ENCODE peak calls at places on chromosomes 12 and 14, in ten cellular contexts. One of them, this sample, is unnamed.

GRCh38 chr14:69582829-69583228 is 8.2 kb upstream of the CCDC177 start:
- DNase-seq in GM13976: no peak
- DNase-seq in mucosa of descending colon: no peak
- DNase-seq in NCI-H1092: no peak
- DNase-seq in CD8-positive, alpha-beta memory T cell: no peak
- DNase-seq in Calu3: no peak
- DNase-seq in sigmoid colon: no peak
- DNase-seq in astrocyte of the cerebellum: no peak
- DNase-seq in stimulated activated CD4-positive, alpha-beta T cell treated with anti-CD3 and anti-CD28 coated beads, Interleukin-15, amount 100 ng/mL, for 1 hour: no peak
- DNase-seq in NCI-H82: no peak
- DNase-seq in this sample: no peak

GRCh38 chr12:66241061-66242043 is 52.3 kb downstream of the IRAK3 start:
- DNase-seq in sigmoid colon: no peak
- DNase-seq in CD8-positive, alpha-beta memory T cell: no peak
- DNase-seq in GM13976: no peak
- DNase-seq in stimulated activated CD4-positive, alpha-beta T cell treated with anti-CD3 and anti-CD28 coated beads, Interleukin-15, amount 100 ng/mL, for 1 hour: no peak
- DNase-seq in astrocyte of the cerebellum: peak; percentile 76
- DNase-seq in mucosa of descending colon: no peak
- DNase-seq in Calu3: no peak
- DNase-seq in NCI-H82: no peak
- DNase-seq in NCI-H1092: no peak
- DNase-seq in this sample: no peak

GRCh38 chr14:61472025-61472672 is 150.8 kb downstream of the PRKCH start:
- DNase-seq in CD8-positive, alpha-beta memory T cell: peak; percentile 21
- DNase-seq in sigmoid colon: no peak
- DNase-seq in mucosa of descending colon: no peak
- DNase-seq in astrocyte of the cerebellum: peak; percentile 96
- DNase-seq in NCI-H82: no peak
- DNase-seq in NCI-H1092: peak; percentile 33
- DNase-seq in Calu3: peak; percentile 29
- DNase-seq in stimulated activated CD4-positive, alpha-beta T cell treated with anti-CD3 and anti-CD28 coated beads, Interleukin-15, amount 100 ng/mL, for 1 hour: no peak
- DNase-seq in GM13976: no peak
- DNase-seq in this sample: peak; percentile 22

GRCh38 chr12:88420460-88420859 is 159.8 kb downstream of the KITLG start:
- DNase-seq in stimulated activated CD4-positive, alpha-beta T cell treated with anti-CD3 and anti-CD28 coated beads, Interleukin-15, amount 100 ng/mL, for 1 hour: no peak
- DNase-seq in sigmoid colon: no peak
- DNase-seq in CD8-positive, alpha-beta memory T cell: no peak
- DNase-seq in NCI-H1092: no peak
- DNase-seq in astrocyte of the cerebellum: peak; percentile 78
- DNase-seq in NCI-H82: no peak
- DNase-seq in GM13976: no peak
- DNase-seq in Calu3: no peak
- DNase-seq in mucosa of descending colon: no peak
- DNase-seq in this sample: no peak

GRCh38 chr12:104423809-104424208 is 32.9 kb upstream of the CHST11 start:
- DNase-seq in Calu3: no peak
- DNase-seq in stimulated activated CD4-positive, alpha-beta T cell treated with anti-CD3 and anti-CD28 coated beads, Interleukin-15, amount 100 ng/mL, for 1 hour: no peak
- DNase-seq in GM13976: no peak
- DNase-seq in NCI-H1092: no peak
- DNase-seq in mucosa of descending colon: no peak
- DNase-seq in astrocyte of the cerebellum: no peak
- DNase-seq in NCI-H82: no peak
- DNase-seq in sigmoid colon: peak; percentile 1
- DNase-seq in CD8-positive, alpha-beta memory T cell: no peak
- DNase-seq in this sample: no peak

GRCh38 chr12:42166501-42166900 is 21.8 kb upstream of the GXYLT1 start:
- DNase-seq in stimulated activated CD4-positive, alpha-beta T cell treated with anti-CD3 and anti-CD28 coated beads, Interleukin-15, amount 100 ng/mL, for 1 hour: no peak
- DNase-seq in astrocyte of the cerebellum: no peak
- DNase-seq in CD8-positive, alpha-beta memory T cell: no peak
- DNase-seq in NCI-H1092: no peak
- DNase-seq in NCI-H82: no peak
- DNase-seq in GM13976: no peak
- DNase-seq in sigmoid colon: no peak
- DNase-seq in mucosa of descending colon: no peak
- DNase-seq in Calu3: no peak
- DNase-seq in this sample: no peak

GRCh38 chr12:120914794-120915193 is 10.6 kb upstream of the SPPL3 start:
- DNase-seq in CD8-positive, alpha-beta memory T cell: no peak
- DNase-seq in NCI-H1092: no peak
- DNase-seq in stimulated activated CD4-positive, alpha-beta T cell treated with anti-CD3 and anti-CD28 coated beads, Interleukin-15, amount 100 ng/mL, for 1 hour: no peak
- DNase-seq in GM13976: no peak
- DNase-seq in mucosa of descending colon: no peak
- DNase-seq in sigmoid colon: no peak
- DNase-seq in astrocyte of the cerebellum: no peak
- DNase-seq in Calu3: no peak
- DNase-seq in NCI-H82: no peak
- DNase-seq in this sample: no peak

GRCh38 chr14:21486640-21487087 is 9.7 kb downstream of the TOX4 start:
- DNase-seq in astrocyte of the cerebellum: peak; percentile 59
- DNase-seq in NCI-H1092: no peak
- DNase-seq in mucosa of descending colon: no peak
- DNase-seq in sigmoid colon: no peak
- DNase-seq in stimulated activated CD4-positive, alpha-beta T cell treated with anti-CD3 and anti-CD28 coated beads, Interleukin-15, amount 100 ng/mL, for 1 hour: no peak
- DNase-seq in GM13976: no peak
- DNase-seq in CD8-positive, alpha-beta memory T cell: no peak
- DNase-seq in Calu3: no peak
- DNase-seq in NCI-H82: no peak
- DNase-seq in this sample: no peak

GRCh38 chr14:96166475-96167223 is 38.0 kb upstream of the BDKRB2 start:
- DNase-seq in astrocyte of the cerebellum: no peak
- DNase-seq in GM13976: no peak
- DNase-seq in NCI-H82: no peak
- DNase-seq in stimulated activated CD4-positive, alpha-beta T cell treated with anti-CD3 and anti-CD28 coated beads, Interleukin-15, amount 100 ng/mL, for 1 hour: no peak
- DNase-seq in mucosa of descending colon: no peak
- DNase-seq in Calu3: no peak
- DNase-seq in CD8-positive, alpha-beta memory T cell: no peak
- DNase-seq in NCI-H1092: no peak
- DNase-seq in sigmoid colon: peak; percentile 25
- DNase-seq in this sample: peak; percentile 32

GRCh38 chr14:101119830-101120571 is 216.5 kb upstream of the RTL1 start:
- DNase-seq in sigmoid colon: peak; percentile 56
- DNase-seq in astrocyte of the cerebellum: no peak
- DNase-seq in CD8-positive, alpha-beta memory T cell: no peak
- DNase-seq in mucosa of descending colon: peak; percentile 38
- DNase-seq in NCI-H82: no peak
- DNase-seq in NCI-H1092: peak; percentile 39
- DNase-seq in GM13976: no peak
- DNase-seq in Calu3: no peak
- DNase-seq in stimulated activated CD4-positive, alpha-beta T cell treated with anti-CD3 and anti-CD28 coated beads, Interleukin-15, amount 100 ng/mL, for 1 hour: no peak
- DNase-seq in this sample: no peak

GRCh38 chr12:24921251-24922038 is 27.5 kb downstream of the BCAT1 start:
- DNase-seq in CD8-positive, alpha-beta memory T cell: no peak
- DNase-seq in NCI-H1092: no peak
- DNase-seq in sigmoid colon: no peak
- DNase-seq in NCI-H82: no peak
- DNase-seq in mucosa of descending colon: no peak
- DNase-seq in stimulated activated CD4-positive, alpha-beta T cell treated with anti-CD3 and anti-CD28 coated beads, Interleukin-15, amount 100 ng/mL, for 1 hour: no peak
- DNase-seq in Calu3: no peak
- DNase-seq in astrocyte of the cerebellum: no peak
- DNase-seq in GM13976: no peak
- DNase-seq in this sample: peak; percentile 40